ENCODE peak calls at places on chromosomes 12 and 14, in seven cellular contexts. R is activated CD4-positive, alpha-beta T cell treated with anti-CD3 and anti-CD28 coated beads, Interleukin-2, amount 10 ng/mL, durations not matched to agents 7 days and 5 days; V is activated CD8-positive, alpha-beta memory T cell treated with anti-CD3 and anti-CD28 coated beads, Interleukin-2, amount 50 U/mL, for 4 hours; H is stimulated activated CD8-positive, alpha-beta memory T cell treated with anti-CD3 and anti-CD28 coated beads, Interleukin-7, amount 100 ng/mL, for 1 hour; F is activated gamma-delta T cell treated with Interleukin-2 at 50 U/mL for 16 hours; D is GM12865; O is NCI-H1105 treated with DMSO at 0.1 percent for 48 hours. X is an unnamed sample.

GRCh38 chr14:99572173-99572999 is 31.6 kb downstream of the CCDC85C start:
- DNase-seq in D (no peak), O (peak), F (no peak), V (no peak), R (no peak), H (no peak), X (peak)

GRCh38 chr12:21330682-21331253 is 3.9 kb downstream of the SLCO1A2 start:
- DNase-seq in D (no peak), F (no peak), H (no peak), V (no peak), R (no peak), O (no peak), X (no peak)

GRCh38 chr14:72892103-72892878 is 1.6 kb downstream of the DPF3 start:
- DNase-seq in D (peak), H (no peak), V (peak), F (peak), O (peak), R (peak), X (no peak)

GRCh38 chr12:89179983-89180382 is 172.3 kb downstream of the DUSP6 start:
- DNase-seq in D (no peak), O (peak), R (no peak), F (no peak), H (no peak), V (no peak), X (no peak)

GRCh38 chr14:91545946-91546716 is 36.0 kb upstream of the PPP4R3A start:
- DNase-seq in R (no peak), O (peak), H (no peak), F (no peak), V (no peak), D (no peak), X (no peak)

GRCh38 chr12:24246921-24247320 is 297.5 kb upstream of the SOX5 start:
- DNase-seq in D (no peak), F (no peak), H (no peak), R (no peak), V (no peak), O (no peak), X (no peak)

GRCh38 chr14:98580131-98580678 is 691.8 kb downstream of the BCL11B start:
- DNase-seq in V (no peak), R (peak), H (no peak), O (no peak), D (peak), F (peak), X (no peak)

GRCh38 chr14:57199911-57200310 is 68.8 kb downstream of the EXOC5 start:
- DNase-seq in F (no peak), H (no peak), O (no peak), D (no peak), R (no peak), V (no peak), X (no peak)

GRCh38 chr12:120399531-120399930 is 30.6 kb upstream of the MSI1 start:
- DNase-seq in O (no peak), V (no peak), H (no peak), R (no peak), F (no peak), D (peak), X (no peak)

GRCh38 chr12:10197879-10198278 is 14.8 kb upstream of the GABARAPL1 start:
- DNase-seq in V (no peak), R (no peak), F (no peak), O (no peak), D (peak), H (no peak), X (no peak)